ENCODE peak calls at places on chromosome 4, in ten cellular contexts. Q is right atrium auricular region, F is fibroblast of mammary gland, L is gastrocnemius medialis, W is hepatocyte, J is endothelial cell, M is progenitor cell of endocrine pancreas, A is AG09319, V is stomach, S is fibroblast of pulmonary artery. X is an unnamed sample.

GRCh38 chr4:148293571-148293970 is 148.6 kb downstream of the NR3C2 start:
- DNase-seq in Q (no peak), F (no peak), L (no peak), W (no peak), J (no peak), M (no peak), A (no peak), V (no peak), S (no peak), X (no peak)

GRCh38 chr4:8737601-8738279 is 133.9 kb downstream of the HMX1 start:
- DNase-seq in Q (peak; percentile 40), F (no peak), L (no peak), W (no peak), J (no peak), M (no peak), A (no peak), V (no peak), S (no peak), X (no peak)

GRCh38 chr4:5989236-5990225 is 28.7 kb downstream of the C4orf50 start:
- DNase-seq in Q (no peak), F (no peak), L (no peak), W (no peak), J (no peak), M (no peak), A (no peak), V (peak; percentile 11), S (no peak), X (no peak)

GRCh38 chr4:14856076-14856926 is 146.0 kb upstream of the CPEB2 start:
- DNase-seq in Q (peak; percentile 65), F (peak; percentile 100), L (peak; percentile 42), W (peak; percentile 89), J (no peak), M (no peak), A (peak; percentile 85), V (peak; percentile 58), S (peak; percentile 97), X (peak; percentile 67)

GRCh38 chr4:186676531-186677158 is 47.0 kb downstream of the FAT1 start:
- DNase-seq in Q (no peak), F (peak; percentile 79), L (no peak), W (peak; percentile 36), J (no peak), M (no peak), A (peak; percentile 54), V (no peak), S (peak; percentile 83), X (no peak)

GRCh38 chr4:47837582-47838294 is at the start of gene CORIN:
- DNase-seq in Q (no peak), F (no peak), L (no peak), W (peak; percentile 48), J (no peak), M (no peak), A (no peak), V (no peak), S (no peak), X (no peak)

GRCh38 chr4:181289203-181289602 is 954.0 kb upstream of the TENM3 start:
- DNase-seq in Q (no peak), F (no peak), L (no peak), W (no peak), J (no peak), M (no peak), A (no peak), V (no peak), S (no peak), X (no peak)

GRCh38 chr4:99642725-99643489 is 14.7 kb downstream of the C4orf54 start:
- DNase-seq in Q (peak; percentile 80), F (no peak), L (peak; percentile 85), W (no peak), J (no peak), M (no peak), A (no peak), V (no peak), S (peak; percentile 3), X (no peak)

GRCh38 chr4:146143888-146144287 is 31.6 kb upstream of the LSM6 start:
- DNase-seq in Q (no peak), F (no peak), L (no peak), W (no peak), J (no peak), M (no peak), A (no peak), V (no peak), S (no peak), X (no peak)

GRCh38 chr4:47720787-47721186 is 117.1 kb downstream of the CORIN start:
- DNase-seq in Q (no peak), F (no peak), L (no peak), W (no peak), J (no peak), M (no peak), A (no peak), V (no peak), S (no peak), X (no peak)

GRCh38 chr4:48421101-48421500 is 62.0 kb upstream of the SLC10A4 start:
- DNase-seq in Q (no peak), F (no peak), L (no peak), W (no peak), J (no peak), M (no peak), A (no peak), V (no peak), S (no peak), X (no peak)

GRCh38 chr4:56055027-56055976 is 106.6 kb downstream of the CEP135 start:
- DNase-seq in Q (no peak), F (no peak), L (no peak), W (peak; percentile 27), J (no peak), M (no peak), A (no peak), V (no peak), S (no peak), X (no peak)

GRCh38 chr4:2062808-2063524 is 3.8 kb downstream of the NAT8L start:
- DNase-seq in Q (no peak), F (no peak), L (no peak), W (no peak), J (no peak), M (no peak), A (no peak), V (no peak), S (no peak), X (no peak)

GRCh38 chr4:98997176-98997575 is 1.7 kb downstream of the METAP1 start:
- DNase-seq in Q (no peak), F (no peak), L (no peak), W (no peak), J (no peak), M (no peak), A (no peak), V (no peak), S (no peak), X (no peak)

DNA sequence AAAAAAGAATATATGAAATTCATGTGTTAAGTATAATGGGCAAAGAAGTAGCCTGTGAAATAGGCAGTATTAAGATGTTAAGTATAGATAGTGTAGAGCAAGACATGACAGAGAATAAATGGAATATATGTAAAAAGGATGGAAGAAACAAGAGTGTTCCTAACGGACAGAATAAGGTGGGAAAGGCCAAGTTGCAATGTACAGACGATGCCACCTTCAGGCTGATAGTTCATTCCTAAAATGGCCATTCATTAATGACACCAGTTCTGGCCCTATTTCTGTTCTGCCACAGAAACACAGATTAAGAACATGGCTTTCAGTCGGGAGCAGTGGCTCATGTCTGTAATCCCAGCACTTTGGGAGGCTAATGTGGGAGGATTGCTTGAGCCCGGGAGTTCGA is 4.4 kb upstream of the FAM184B start:
- DNase-seq in Q (no peak), F (no peak), L (no peak), W (no peak), J (no peak), M (no peak), A (no peak), V (no peak), S (no peak), X (no peak)
- TF ChIP-seq CTCF in Q (no peak), F (peak; percentile 7), L (no peak), W (no peak), J (no peak), M (no peak), A (no peak), V (no peak), S (no peak), X (no peak)

GRCh38 chr4:52956691-52957090 is 94.6 kb downstream of the RASL11B start:
- DNase-seq in Q (no peak), F (peak; percentile 29), L (no peak), W (no peak), J (no peak), M (no peak), A (no peak), V (no peak), S (no peak), X (no peak)

GRCh38 chr4:52959545-52959944 is 97.4 kb downstream of the RASL11B start:
- DNase-seq in Q (no peak), F (peak; percentile 92), L (no peak), W (no peak), J (no peak), M (no peak), A (peak; percentile 84), V (no peak), S (peak; percentile 44), X (no peak)

GRCh38 chr4:52958232-52958631 is 96.1 kb downstream of the RASL11B start:
- DNase-seq in Q (no peak), F (no peak), L (no peak), W (no peak), J (no peak), M (no peak), A (no peak), V (no peak), S (no peak), X (no peak)

GRCh38 chr4:52957220-52957686 is 95.1 kb downstream of the RASL11B start:
- DNase-seq in Q (no peak), F (peak; percentile 51), L (no peak), W (peak; percentile 30), J (no peak), M (no peak), A (no peak), V (no peak), S (no peak), X (no peak)

GRCh38 chr4:52957791-52958190 is 95.7 kb downstream of the RASL11B start:
- DNase-seq in Q (no peak), F (no peak), L (no peak), W (no peak), J (no peak), M (no peak), A (no peak), V (no peak), S (no peak), X (no peak)
- TF ChIP-seq CTCF in Q (no peak), F (no peak), L (no peak), W (no peak), J (no peak), M (no peak), A (no peak), V (no peak), S (no peak), X (no peak)

DNA sequence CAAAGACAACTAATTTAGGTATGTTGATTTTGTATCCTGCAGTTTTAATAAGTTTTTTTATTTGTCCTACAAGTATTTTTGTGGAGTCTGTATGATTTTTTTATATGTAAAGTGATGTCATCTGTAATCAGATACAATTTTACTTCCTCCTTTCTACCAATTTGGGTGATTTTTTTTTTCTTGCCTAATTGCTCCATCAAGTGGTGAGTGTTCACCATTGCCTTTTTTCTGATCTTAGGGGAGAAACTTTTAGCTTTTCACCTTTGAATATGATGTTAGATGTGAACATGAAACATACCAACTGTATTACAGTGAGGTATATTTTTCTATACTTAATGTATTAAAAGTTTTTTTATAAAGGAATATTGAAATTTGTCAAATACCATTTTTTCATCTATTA is 362.3 kb downstream of the PABPC4L start:
- DNase-seq in Q (no peak), F (peak; percentile 14), L (no peak), W (no peak), J (no peak), M (no peak), A (no peak), V (no peak), S (peak; percentile 19), X (no peak)
- TF ChIP-seq CTCF in Q (no peak), F (peak; percentile 11), L (no peak), W (no peak), J (no peak), M (no peak), A (no peak), V (no peak), S (peak; percentile 10), X (no peak)

GRCh38 chr4:172950990-172951389 is 217.6 kb upstream of the GALNT7 start:
- DNase-seq in Q (no peak), F (no peak), L (peak; percentile 8), W (no peak), J (no peak), M (no peak), A (no peak), V (no peak), S (no peak), X (no peak)
- TF ChIP-seq CTCF in Q (no peak), F (no peak), L (no peak), W (no peak), J (no peak), M (no peak), A (no peak), V (no peak), S (no peak), X (no peak)

X was measured in Calu3.